ENCODE peak calls at places on chromosomes 4 and X, in seven cellular contexts. R is type B pancreatic cell, V is neural crest cell, U is cardiac fibroblast, E is cardiac muscle cell, N is neural progenitor cell, Y is K562. B is an unnamed sample.

GRCh38 chr4:29014555-29014954 is 1705.6 kb upstream of the PCDH7 start:
- DNase-seq in E (no peak), U (no peak), R (no peak), N (no peak), Y (no peak), V (no peak), B (no peak)

GRCh38 chrX:119069762-119070161 is 3.0 kb upstream of the CT47C1 start:
- DNase-seq in N (no peak), E (no peak), Y (no peak), U (no peak), V (no peak), R (no peak), B (no peak)

GRCh38 chrX:117839544-117839943 is 277.1 kb downstream of the KLHL13 start:
- DNase-seq in R (no peak), N (no peak), E (no peak), U (no peak), Y (peak), V (no peak), B (no peak)

GRCh38 chr4:124334119-124334518 is 378.4 kb downstream of the ANKRD50 start:
- DNase-seq in R (no peak), V (peak), N (peak), Y (peak), U (peak), E (peak), B (no peak)

GRCh38 chr4:57442834-57443291 is 332.7 kb upstream of the IGFBP7 start:
- DNase-seq in E (peak), Y (peak), U (peak), N (peak), R (no peak), V (peak), B (peak)

GRCh38 chr4:26022346-26022891 is 108.4 kb downstream of the SMIM20 start:
- DNase-seq in E (no peak), Y (no peak), N (no peak), U (no peak), R (no peak), V (no peak), B (no peak)

GRCh38 chr4:6887591-6888371 is 21.8 kb upstream of the TBC1D14 start:
- DNase-seq in N (no peak), V (peak), E (no peak), U (no peak), R (no peak), Y (peak), B (no peak)

GRCh38 chr4:15325987-15326386 is 101.8 kb upstream of the C1QTNF7 start:
- DNase-seq in U (no peak), Y (no peak), E (no peak), V (no peak), R (no peak), N (no peak), B (no peak)

GRCh38 chr4:73917081-73917501 is 47.9 kb downstream of the CXCL1 start:
- DNase-seq in R (no peak), N (no peak), E (peak), V (no peak), Y (no peak), U (peak), B (no peak)

GRCh38 chr4:11748169-11748872 is 319.6 kb upstream of the HS3ST1 start:
- DNase-seq in V (no peak), R (no peak), E (peak), U (peak), Y (no peak), N (no peak), B (no peak)

GRCh38 chr4:129327637-129328036 is 231.7 kb downstream of the C4orf33 start:
- DNase-seq in R (no peak), E (no peak), N (no peak), Y (no peak), U (no peak), V (no peak), B (no peak)

GRCh38 chr4:180099962-180100361 is 2143.2 kb upstream of the TENM3 start:
- DNase-seq in E (no peak), N (no peak), U (no peak), V (no peak), Y (no peak), R (no peak), B (no peak)

GRCh38 chr4:80171251-80171650 is 26.1 kb upstream of the PRDM8 start:
- DNase-seq in V (no peak), R (no peak), Y (no peak), U (peak), N (no peak), E (peak), B (no peak)

GRCh38 chrX:23931149-23931604 is 23.4 kb downstream of the CXorf58 start:
- DNase-seq in R (no peak), N (no peak), V (no peak), Y (no peak), E (no peak), U (no peak), B (no peak)

GRCh38 chr4:41572414-41572986 is 34.5 kb downstream of the LIMCH1 start:
- DNase-seq in U (no peak), V (no peak), E (no peak), N (no peak), Y (no peak), R (no peak), B (no peak)

GRCh38 chr4:71429106-71429505 is 90.3 kb downstream of the SLC4A4 start:
- DNase-seq in E (no peak), U (no peak), N (no peak), V (no peak), R (no peak), Y (no peak), B (no peak)

GRCh38 chrX:110412971-110413726 is 54.5 kb downstream of the RTL9 start:
- DNase-seq in Y (peak), V (peak), U (peak), E (peak), R (peak), N (peak), B (peak)

GRCh38 chr4:8537041-8537461 is 43.1 kb upstream of the GPR78 start:
- DNase-seq in Y (peak), E (peak), R (no peak), U (peak), V (no peak), N (no peak), B (no peak)

GRCh38 chr4:74503580-74503979 is 58.6 kb downstream of the AREG start:
- DNase-seq in U (peak), N (no peak), V (no peak), Y (no peak), E (peak), R (no peak), B (no peak)

GRCh38 chr4:15753786-15754185 is 24.3 kb upstream of the CD38 start:
- DNase-seq in R (no peak), Y (no peak), E (peak), N (no peak), U (peak), V (no peak), B (no peak)

GRCh38 chrX:30821116-30821515 is 67.9 kb downstream of the TAB3 start:
- DNase-seq in U (no peak), Y (peak), V (no peak), E (no peak), N (no peak), R (no peak), B (no peak)

GRCh38 chrX:10611441-10612090 is 8.8 kb downstream of the MID1 start:
- DNase-seq in N (no peak), V (no peak), U (no peak), E (peak), Y (no peak), R (no peak), B (no peak)

GRCh38 chr4:153115322-153116100 is 88.7 kb upstream of the TRIM2 start:
- DNase-seq in E (peak), N (no peak), U (peak), V (no peak), R (no peak), Y (no peak), B (no peak)

GRCh38 chr4:183349673-183350072 is 27.4 kb upstream of the CLDN24 start:
- DNase-seq in U (no peak), R (no peak), Y (peak), E (peak), N (no peak), V (no peak), B (no peak)

GRCh38 chrX:46209768-46210167 is 335.5 kb downstream of the ZNF674 start:
- DNase-seq in R (no peak), Y (no peak), N (no peak), V (no peak), E (no peak), U (no peak), B (no peak)

GRCh38 chr4:133152330-133152791 is 3.3 kb downstream of the PCDH10 start:
- DNase-seq in Y (no peak), U (no peak), V (peak), E (peak), R (no peak), N (peak), B (no peak)

GRCh38 chr4:146495277-146495676 is 26.5 kb downstream of the SLC10A7 start:
- DNase-seq in E (peak), N (no peak), U (peak), Y (no peak), R (no peak), V (no peak), B (no peak)

GRCh38 chrX:7706032-7706431 is 136.9 kb upstream of the VCX start:
- DNase-seq in E (no peak), Y (no peak), R (no peak), U (no peak), V (no peak), N (no peak), B (no peak)

GRCh38 chr4:174314274-174314673 is 30.6 kb downstream of the CEP44 start:
- DNase-seq in R (no peak), U (no peak), N (no peak), V (no peak), E (no peak), Y (no peak), B (no peak)

GRCh38 chr4:107665001-107665400 is 55.0 kb downstream of the PAPSS1 start:
- DNase-seq in N (no peak), U (peak), R (no peak), V (no peak), E (peak), Y (no peak), B (no peak)

GRCh38 chr4:24569662-24570061 is 14.7 kb downstream of the DHX15 start:
- DNase-seq in Y (no peak), E (no peak), V (no peak), R (no peak), N (no peak), U (no peak), B (no peak)

GRCh38 chr4:1987721-1988326 is 20.9 kb downstream of the NELFA start:
- DNase-seq in Y (no peak), E (no peak), V (no peak), U (no peak), R (peak), N (no peak), B (no peak)

DNA sequence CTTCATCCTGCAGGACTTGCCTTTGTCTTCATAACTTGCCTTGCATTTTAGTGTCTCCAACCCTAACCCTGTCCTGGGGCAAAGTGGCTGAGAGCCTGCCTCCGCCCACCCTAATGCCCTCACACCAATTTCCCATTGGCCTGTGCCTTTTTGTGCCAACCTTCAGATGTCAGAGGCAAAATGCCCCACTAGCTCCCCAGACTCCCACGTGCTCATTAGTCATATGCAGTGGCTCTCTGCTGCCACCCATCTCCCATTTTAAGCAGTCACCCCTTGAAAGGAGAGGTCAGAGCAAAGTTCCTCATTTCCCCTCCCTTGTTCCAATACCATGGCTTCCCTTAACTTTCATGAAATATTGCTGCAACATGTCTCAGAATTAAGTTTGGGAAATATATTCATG is 74.8 kb upstream of the PASD1 start:
- DNase-seq in N (peak), Y (peak), U (no peak), V (no peak), R (no peak), E (no peak), B (no peak)
- TF ChIP-seq CTCF in N (peak), Y (peak), U (no peak), V (peak), R (peak), E (no peak), B (no peak)

DNA sequence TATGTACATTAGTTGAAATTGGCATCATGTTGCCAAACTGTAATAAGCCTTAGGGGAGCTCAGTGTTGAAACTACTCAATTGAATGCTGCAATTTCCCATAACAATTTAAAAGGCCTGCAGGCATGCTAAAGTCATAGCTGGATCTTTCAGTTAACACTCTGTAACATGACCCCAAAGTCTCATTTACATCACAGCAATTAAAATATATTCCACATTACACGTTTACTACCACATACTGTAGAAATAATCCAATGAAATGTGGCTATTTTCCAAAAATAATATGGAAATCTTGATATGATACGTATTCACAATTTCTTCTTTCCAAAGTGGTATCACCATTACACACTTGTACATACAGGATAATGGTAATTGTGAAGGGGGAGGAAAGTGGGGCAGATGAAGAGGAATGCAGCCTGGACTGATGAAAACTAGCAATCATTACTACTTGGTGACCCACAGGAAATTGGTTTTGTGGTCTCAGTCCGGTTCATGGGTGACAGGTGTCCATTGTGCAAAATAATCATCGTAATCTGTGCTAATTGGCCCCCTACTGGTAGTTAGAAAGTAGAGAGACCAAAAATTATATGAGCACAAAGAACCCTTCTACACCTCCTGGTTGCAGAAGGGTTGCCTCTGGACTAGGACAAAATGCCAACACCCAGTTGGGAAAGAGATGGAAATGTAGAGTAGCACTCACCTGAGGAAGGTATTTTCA is 63.7 kb downstream of the TENM3 start:
- DNase-seq in E (no peak), V (no peak), R (no peak), N (no peak), Y (no peak), U (peak), B (no peak)
- TF ChIP-seq CTCF in E (peak), V (no peak), R (peak), N (no peak), Y (no peak), U (no peak), B (peak)

DNA sequence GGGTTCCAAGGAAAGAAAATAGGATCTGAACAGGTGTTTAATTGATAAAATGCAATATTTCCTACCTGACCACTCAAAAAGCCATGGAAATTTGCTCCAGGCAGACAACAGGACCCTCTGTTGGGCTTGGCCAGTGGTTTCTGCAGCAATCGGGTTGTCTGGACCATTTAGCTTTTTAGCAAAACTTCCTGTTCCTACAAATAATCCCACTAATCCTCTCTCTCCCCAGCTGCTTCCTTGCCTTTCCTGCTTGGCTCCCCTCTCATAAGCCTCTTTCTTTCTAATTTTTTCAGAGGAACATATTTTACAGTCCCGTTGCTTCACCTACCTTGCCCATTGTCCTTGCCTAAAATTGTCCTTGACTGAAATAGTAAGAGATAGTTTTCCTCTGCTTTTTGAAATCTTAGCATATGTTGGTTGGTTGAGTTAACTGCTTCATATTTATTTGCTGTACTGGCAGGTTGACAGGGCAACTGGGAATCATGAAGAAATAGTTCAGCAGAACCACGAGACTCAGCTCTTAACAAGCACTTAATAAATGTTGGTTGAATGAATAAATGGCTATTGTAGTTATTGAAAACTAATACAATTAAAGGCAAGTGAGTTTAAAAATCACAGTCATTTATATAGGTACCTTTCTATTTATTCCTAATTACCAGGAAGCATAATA is 259.8 kb downstream of the KCNIP4 start:
- DNase-seq in R (no peak), V (no peak), U (no peak), Y (no peak), E (no peak), N (peak), B (no peak)
- TF ChIP-seq CTCF in R (no peak), V (no peak), U (no peak), Y (no peak), E (no peak), N (no peak), B (no peak)

GRCh38 chr4:53016099-53016498 is 154.0 kb downstream of the RASL11B start:
- DNase-seq in Y (no peak), V (no peak), R (no peak), N (no peak), U (no peak), E (no peak), B (no peak)

GRCh38 chr4:53014368-53014767 is 152.3 kb downstream of the RASL11B start:
- DNase-seq in U (no peak), E (no peak), V (no peak), R (no peak), N (no peak), Y (no peak), B (no peak)

GRCh38 chr4:53013873-53014272 is 151.8 kb downstream of the RASL11B start:
- DNase-seq in N (no peak), R (no peak), V (no peak), Y (no peak), E (no peak), U (no peak), B (no peak)

GRCh38 chr4:53014881-53015280 is 152.8 kb downstream of the RASL11B start:
- DNase-seq in V (no peak), R (no peak), Y (no peak), U (no peak), E (no peak), N (no peak), B (no peak)

DNA sequence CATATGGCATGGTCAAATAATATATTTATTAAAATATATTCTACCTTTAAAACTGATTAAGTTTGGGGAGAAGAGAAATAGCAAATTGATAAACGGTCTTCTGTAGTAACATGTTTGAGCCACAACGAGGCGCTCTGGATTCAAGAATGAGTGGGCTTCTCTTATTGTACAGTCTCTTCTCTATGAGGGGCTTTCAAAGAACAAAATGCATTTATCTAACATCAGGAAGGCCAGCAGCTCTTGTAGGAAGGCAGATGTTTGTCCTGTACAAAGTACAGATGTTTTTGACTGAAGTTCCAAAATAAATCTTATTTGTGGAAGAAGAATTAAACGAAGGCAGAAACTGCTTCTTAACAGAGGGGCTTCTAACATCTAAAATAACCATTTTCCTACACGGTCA is 153.6 kb downstream of the RASL11B start:
- DNase-seq in Y (peak), U (peak), E (peak), R (no peak), V (peak), N (peak), B (no peak)
- TF ChIP-seq CTCF in Y (peak), U (peak), E (peak), R (peak), V (peak), N (peak), B (peak)

DNA sequence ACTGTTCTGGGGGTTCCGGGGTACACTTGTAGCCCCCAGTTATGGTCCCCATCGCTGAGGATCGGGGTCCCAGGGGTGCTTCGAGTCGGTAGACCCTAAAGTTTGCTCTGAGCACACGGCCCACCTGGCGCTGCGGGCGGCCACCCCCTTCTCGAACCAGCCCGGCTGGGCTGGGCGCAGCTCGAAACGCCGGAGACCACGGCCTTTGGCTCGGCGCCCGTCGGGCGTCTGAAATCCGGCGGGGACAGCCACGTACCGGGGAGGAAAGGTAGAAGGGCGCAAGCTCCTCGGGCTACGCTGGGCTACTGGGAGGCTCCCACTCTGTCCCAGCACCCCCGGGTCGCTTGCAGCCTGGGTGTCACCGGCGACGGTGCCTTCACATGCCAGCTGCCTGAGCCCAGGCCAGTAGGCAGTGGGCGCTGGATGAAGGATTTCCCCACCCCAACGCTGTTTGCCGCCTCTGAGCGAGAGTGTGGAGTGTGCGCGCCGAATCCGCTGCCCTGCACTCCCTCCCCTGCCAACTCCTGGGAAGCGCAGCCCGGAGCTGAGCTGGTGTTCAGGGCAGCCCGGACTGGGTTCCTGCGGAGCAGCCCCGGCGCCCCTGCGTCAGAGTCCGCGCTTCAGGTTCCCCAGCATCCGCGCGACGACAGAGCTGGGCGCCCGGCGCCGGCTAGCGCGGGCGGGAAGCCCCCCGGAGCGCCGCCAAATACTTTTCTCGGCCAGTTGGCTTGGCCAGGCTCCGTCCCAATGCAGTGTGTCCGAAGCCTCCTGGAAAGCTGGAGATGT is 637 bp downstream of the MAMLD1 start:
- DNase-seq in V (peak), N (peak), U (peak), E (peak), Y (no peak), R (no peak), B (peak)
- TF ChIP-seq CTCF in V (no peak), N (no peak), U (peak), E (peak), Y (no peak), R (no peak), B (no peak)